ENCODE peak calls at places on chromosomes 6 and 20, in eight cellular contexts. X, M, S, D, G, A, H and Y are unnamed samples. For H3K27me3 and H3K4me1, the result is how much of the 10 kb centered on the place peaks cover.

GRCh38 chr6:109296305-109296915 is 85.9 kb downstream of the CD164 start:
- DNase-seq in X (no peak), M (peak), S (no peak), D (peak), G (peak), A (no peak), H (no peak), Y (no peak)

GRCh38 chr6:46963039-46963438 is 41.3 kb upstream of the ADGRF5 start:
- DNase-seq in X (no peak), M (no peak), S (no peak), D (no peak), G (no peak), A (no peak), H (no peak), Y (no peak)

GRCh38 chr6:160996316-160996715 is 4.7 kb downstream of the MAP3K4 start:
- DNase-seq in X (no peak), M (peak), S (no peak), D (no peak), G (no peak), A (no peak), H (no peak), Y (no peak)

GRCh38 chr20:1466211-1467081 is at the start of gene NSFL1C:
- DNase-seq in X (peak), M (peak), S (peak), D (peak), G (peak), A (peak), H (peak), Y (peak)

GRCh38 chr20:20083796-20084195 is 31.5 kb downstream of the CFAP61 start:
- DNase-seq in X (peak), M (peak), S (peak), D (peak), G (peak), A (peak), H (peak), Y (peak)

GRCh38 chr6:40341726-40342125 is 245.4 kb downstream of the LRFN2 start:
- DNase-seq in X (no peak), M (no peak), S (no peak), D (no peak), G (no peak), A (no peak), H (no peak), Y (no peak)

GRCh38 chr6:1608222-1608975 is 1.3 kb upstream of the FOXC1 start:
- DNase-seq in X (no peak), M (no peak), S (no peak), D (peak), G (peak), A (peak), H (no peak), Y (peak)

GRCh38 chr6:40695114-40695513 is 108.0 kb upstream of the LRFN2 start:
- DNase-seq in X (peak), M (no peak), S (peak), D (no peak), G (no peak), A (peak), H (no peak), Y (peak)

GRCh38 chr20:45229264-45230056 is 8.3 kb downstream of the SEMG2 start:
- DNase-seq in X (peak), M (peak), S (peak), D (peak), G (peak), A (peak), H (peak), Y (peak)

GRCh38 chr6:110180228-110181008 is at the start of gene CDC40:
- DNase-seq in X (no peak), M (no peak), S (peak), D (peak), G (peak), A (peak), H (no peak), Y (no peak)

GRCh38 chr6:140811642-140812041 is 1321.1 kb upstream of the GJE1 start:
- DNase-seq in X (peak), M (no peak), S (no peak), D (no peak), G (no peak), A (no peak), H (no peak), Y (no peak)

GRCh38 chr6:27066802-27067201 is 180.7 kb upstream of the PRSS16 start:
- DNase-seq in X (no peak), M (no peak), S (no peak), D (no peak), G (no peak), A (no peak), H (no peak), Y (no peak)

GRCh38 chr20:16104783-16105182 is 468.5 kb downstream of the KIF16B start:
- DNase-seq in X (no peak), M (peak), S (peak), D (no peak), G (no peak), A (no peak), H (no peak), Y (no peak)

GRCh38 chr6:28940294-28940858 is 16.6 kb upstream of the TRIM27 start:
- DNase-seq in X (no peak), M (peak), S (peak), D (no peak), G (peak), A (peak), H (no peak), Y (peak)

GRCh38 chr6:44697333-44697732 is 309.8 kb downstream of the CDC5L start:
- DNase-seq in X (no peak), M (no peak), S (no peak), D (no peak), G (no peak), A (peak), H (no peak), Y (peak)

GRCh38 chr20:48025661-48026060 is 240.4 kb upstream of the SULF2 start:
- DNase-seq in X (no peak), M (peak), S (no peak), D (peak), G (no peak), A (no peak), H (no peak), Y (no peak)

GRCh38 chr20:46221271-46221670 is 87.0 kb downstream of the CDH22 start:
- DNase-seq in X (no peak), M (no peak), S (no peak), D (no peak), G (no peak), A (peak), H (no peak), Y (no peak)

GRCh38 chr20:44052166-44052565 is 134.8 kb downstream of the JPH2 start:
- DNase-seq in X (no peak), M (no peak), S (no peak), D (no peak), G (no peak), A (no peak), H (no peak), Y (no peak)

GRCh38 chr6:56961151-56961550 is 6.2 kb downstream of the BEND6 start:
- DNase-seq in X (no peak), M (peak), S (no peak), D (peak), G (no peak), A (no peak), H (no peak), Y (no peak)

GRCh38 chr6:145815351-145815772 is 767 bp upstream of the FBXO30 start:
- DNase-seq in X (no peak), M (no peak), S (peak), D (peak), G (peak), A (no peak), H (no peak), Y (peak)

GRCh38 chr6:157198425-157199279 is 124.7 kb downstream of the TMEM242 start:
- DNase-seq in X (no peak), M (peak), S (peak), D (peak), G (peak), A (no peak), H (no peak), Y (no peak)

GRCh38 chr6:45072014-45072413 is 256.1 kb upstream of the RUNX2 start:
- DNase-seq in X (no peak), M (no peak), S (no peak), D (peak), G (no peak), A (no peak), H (no peak), Y (no peak)

GRCh38 chr6:14816106-14816864 is 429.6 kb upstream of the JARID2 start:
- DNase-seq in X (no peak), M (no peak), S (peak), D (peak), G (no peak), A (peak), H (no peak), Y (no peak)

GRCh38 chr20:50181344-50181743 is 9.3 kb upstream of the CEBPB start:
- DNase-seq in X (no peak), M (no peak), S (no peak), D (no peak), G (no peak), A (no peak), H (no peak), Y (no peak)

GRCh38 chr6:17851001-17851719 is 136.3 kb downstream of the KIF13A start:
- DNase-seq in X (peak), M (peak), S (no peak), D (peak), G (no peak), A (no peak), H (no peak), Y (no peak)

GRCh38 chr6:161498359-161498758 is 224.5 kb upstream of the AGPAT4 start:
- DNase-seq in X (no peak), M (peak), S (peak), D (peak), G (peak), A (peak), H (peak), Y (peak)

GRCh38 chr20:32582659-32583580 is 2.2 kb downstream of the NOL4L start:
- DNase-seq in X (no peak), M (no peak), S (peak), D (peak), G (peak), A (peak), H (no peak), Y (peak)
- TF ChIP-seq EZH2phosphoT487 in X (no peak), M (no peak), S (no peak), D (no peak), G (no peak), A (no peak), H (no peak), Y (no peak)

GRCh38 chr6:30238178-30238795 is 25.1 kb upstream of the TRIM26 start:
- DNase-seq in X (peak), M (peak), S (peak), D (peak), G (peak), A (peak), H (peak), Y (peak)
- H3K27me3 ChIP-seq in X (under half), M (under half), S (under half), D (under half), G (under half), A (under half), H (under half), Y (under half)

GRCh38 chr6:128657181-128657580 is 136.8 kb upstream of the PTPRK start:
- DNase-seq in X (no peak), M (no peak), S (no peak), D (peak), G (no peak), A (no peak), H (no peak), Y (no peak)
- H3K4me1 ChIP-seq in X (under half), M (under half), S (under half), D (under half), G (under half), A (under half), H (under half), Y (under half)

DNA sequence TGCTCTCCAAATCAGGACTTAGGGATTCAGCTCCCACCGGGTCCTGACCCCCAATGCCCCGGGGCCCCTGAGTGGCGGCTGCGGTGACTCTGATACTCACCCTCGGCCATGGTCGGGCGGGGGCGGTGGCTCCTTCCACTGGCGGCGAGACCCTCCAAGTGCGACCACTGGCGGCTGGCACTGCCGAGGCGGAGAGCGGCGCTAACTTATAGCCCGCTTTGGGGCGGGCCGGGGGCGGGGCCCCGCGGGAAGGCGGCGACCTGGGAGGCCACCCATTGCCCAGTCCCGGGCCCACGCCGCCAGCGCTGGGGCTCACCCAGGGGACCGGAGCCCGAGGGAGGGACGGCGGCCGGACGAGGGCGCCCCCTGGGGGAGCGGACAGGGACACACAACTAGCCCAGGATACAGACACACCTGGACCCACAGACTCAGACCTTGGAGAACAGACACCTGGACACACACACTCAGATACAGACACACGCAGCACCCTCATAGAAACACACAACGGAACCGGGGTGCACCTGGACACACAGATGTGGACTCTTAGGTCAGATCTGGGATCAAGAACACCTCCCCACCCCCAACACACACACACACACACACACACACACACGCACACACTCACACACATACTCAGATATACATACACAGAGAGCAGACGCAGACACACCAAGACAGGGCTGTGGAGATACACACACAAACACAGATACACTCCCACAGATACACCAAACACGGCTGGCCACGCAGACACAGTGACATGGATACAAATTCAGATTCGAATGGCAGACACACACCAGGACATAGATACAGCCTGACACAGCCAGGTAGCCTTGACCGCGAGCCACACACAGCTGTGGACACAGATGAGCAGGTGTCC is at the start of gene TGM2:
- DNase-seq in X (peak), M (peak), S (peak), D (peak), G (peak), A (peak), H (no peak), Y (peak)
- TF ChIP-seq EZH2phosphoT487 in X (no peak), M (no peak), S (no peak), D (no peak), G (no peak), A (no peak), H (no peak), Y (no peak)

GRCh38 chr6:90286884-90287488 is 9.7 kb downstream of the BACH2 start:
- DNase-seq in X (peak), M (peak), S (peak), D (peak), G (peak), A (peak), H (peak), Y (peak)

GRCh38 chr6:90288404-90288803 is 8.2 kb downstream of the BACH2 start:
- DNase-seq in X (no peak), M (peak), S (no peak), D (peak), G (peak), A (peak), H (no peak), Y (peak)

GRCh38 chr6:90293319-90293937 is 3.2 kb downstream of the BACH2 start:
- DNase-seq in X (no peak), M (no peak), S (peak), D (no peak), G (no peak), A (peak), H (no peak), Y (no peak)

GRCh38 chr6:90290991-90291390 is 5.7 kb downstream of the BACH2 start:
- DNase-seq in X (no peak), M (no peak), S (no peak), D (no peak), G (no peak), A (no peak), H (no peak), Y (no peak)

GRCh38 chr6:90289902-90290301 is 6.7 kb downstream of the BACH2 start:
- DNase-seq in X (no peak), M (no peak), S (no peak), D (no peak), G (no peak), A (no peak), H (no peak), Y (no peak)
- H3K27me3 ChIP-seq in X (under half), M (under half), S (under half), D (half or more), G (under half), A (under half), H (under half), Y (under half)

GRCh38 chr6:16333580-16333979 is 95.2 kb downstream of the GMPR start:
- DNase-seq in X (no peak), M (peak), S (no peak), D (peak), G (no peak), A (no peak), H (no peak), Y (no peak)
- H3K4me1 ChIP-seq in X (under half), M (under half), S (under half), D (half or more), G (under half), A (under half), H (under half), Y (under half)

DNA sequence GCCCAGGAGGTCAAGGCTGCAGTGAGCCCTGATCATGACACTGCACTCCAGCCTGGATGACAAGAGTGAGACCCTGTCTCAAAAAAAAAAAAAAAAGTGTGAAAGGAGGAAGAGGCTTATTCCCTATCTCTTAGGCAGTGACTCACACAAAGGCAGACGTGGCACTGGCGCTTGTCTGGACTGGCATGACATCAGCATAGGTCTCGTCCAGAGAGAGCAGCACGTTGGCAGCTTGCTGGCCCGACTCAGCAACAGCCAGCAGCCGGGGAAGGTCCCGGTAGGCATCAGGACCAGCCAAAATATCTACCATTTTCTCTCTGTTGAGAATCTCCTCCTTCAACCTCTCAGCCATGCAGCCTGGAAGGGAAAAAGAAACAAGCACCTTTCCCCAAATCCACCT is 14.1 kb downstream of the CDK5RAP1 start:
- DNase-seq in X (no peak), M (no peak), S (no peak), D (peak), G (peak), A (no peak), H (no peak), Y (no peak)
- TF ChIP-seq EZH2phosphoT487 in X (no peak), M (no peak), S (no peak), D (no peak), G (no peak), A (no peak), H (no peak), Y (no peak)

GRCh38 chr6:3630258-3630828 is 121.2 kb downstream of the PXDC1 start:
- DNase-seq in X (no peak), M (no peak), S (no peak), D (no peak), G (no peak), A (no peak), H (no peak), Y (no peak)

GRCh38 chr6:3625980-3626533 is 125.5 kb downstream of the PXDC1 start:
- DNase-seq in X (no peak), M (no peak), S (no peak), D (no peak), G (no peak), A (no peak), H (no peak), Y (no peak)

GRCh38 chr6:3627501-3627900 is 124.0 kb downstream of the PXDC1 start:
- DNase-seq in X (no peak), M (no peak), S (no peak), D (no peak), G (no peak), A (no peak), H (no peak), Y (no peak)

GRCh38 chr6:3625161-3625979 is 126.1 kb downstream of the PXDC1 start:
- DNase-seq in X (no peak), M (no peak), S (no peak), D (no peak), G (no peak), A (no peak), H (no peak), Y (no peak)

GRCh38 chr6:3628143-3628840 is 123.2 kb downstream of the PXDC1 start:
- DNase-seq in X (peak), M (no peak), S (no peak), D (peak), G (no peak), A (no peak), H (no peak), Y (no peak)
- H3K27me3 ChIP-seq in X (under half), M (under half), S (half or more), D (under half), G (under half), A (under half), H (under half), Y (under half)